ENCODE peak calls at places on chromosomes 3 and 15, in seven cellular contexts. One of them, this sample, is unnamed.

GRCh38 chr3:134211797-134212196 is 38.9 kb downstream of the RYK start:
- DNase-seq in HepG2: peak
- DNase-seq in K562: peak
- DNase-seq in HCT116: peak
- DNase-seq in IMR-90: peak
- DNase-seq in GM12878: no peak
- DNase-seq in H1: no peak
- DNase-seq in this sample: peak

GRCh38 chr3:10322355-10322715 is 1.4 kb upstream of the SEC13 start:
- DNase-seq in HepG2: no peak
- DNase-seq in K562: peak
- DNase-seq in HCT116: peak
- DNase-seq in IMR-90: no peak
- DNase-seq in GM12878: no peak
- DNase-seq in H1: no peak
- DNase-seq in this sample: peak

GRCh38 chr3:17850448-17850847 is 108.0 kb upstream of the TBC1D5 start:
- DNase-seq in HepG2: no peak
- DNase-seq in K562: no peak
- DNase-seq in HCT116: no peak
- DNase-seq in IMR-90: no peak
- DNase-seq in GM12878: no peak
- DNase-seq in H1: no peak
- DNase-seq in this sample: no peak

GRCh38 chr3:71317749-71318458 is 265.6 kb downstream of the FOXP1 start:
- DNase-seq in HepG2: peak
- DNase-seq in K562: no peak
- DNase-seq in HCT116: no peak
- DNase-seq in IMR-90: peak
- DNase-seq in GM12878: no peak
- DNase-seq in H1: no peak
- DNase-seq in this sample: no peak

GRCh38 chr3:127690106-127690505 is 17.4 kb downstream of the ABTB1 start:
- DNase-seq in HepG2: peak
- DNase-seq in K562: no peak
- DNase-seq in HCT116: no peak
- DNase-seq in IMR-90: peak
- DNase-seq in GM12878: no peak
- DNase-seq in H1: no peak
- DNase-seq in this sample: peak

GRCh38 chr3:52032702-52033408 is 23.5 kb downstream of the DUSP7 start:
- DNase-seq in HepG2: no peak
- DNase-seq in K562: no peak
- DNase-seq in HCT116: no peak
- DNase-seq in IMR-90: no peak
- DNase-seq in GM12878: no peak
- DNase-seq in H1: no peak
- DNase-seq in this sample: no peak

GRCh38 chr3:142987707-142988106 is 13.7 kb upstream of the U2SURP start:
- DNase-seq in HepG2: no peak
- DNase-seq in K562: no peak
- DNase-seq in HCT116: no peak
- DNase-seq in IMR-90: peak
- DNase-seq in GM12878: no peak
- DNase-seq in H1: no peak
- DNase-seq in this sample: no peak

GRCh38 chr3:128344046-128344368 is 122.7 kb downstream of the DNAJB8 start:
- DNase-seq in HepG2: no peak
- DNase-seq in K562: no peak
- DNase-seq in HCT116: no peak
- DNase-seq in IMR-90: no peak
- DNase-seq in GM12878: no peak
- DNase-seq in H1: no peak
- DNase-seq in this sample: no peak

GRCh38 chr3:13544293-13544831 is 4.6 kb upstream of the FBLN2 start:
- DNase-seq in HepG2: no peak
- DNase-seq in K562: no peak
- DNase-seq in HCT116: no peak
- DNase-seq in IMR-90: peak
- DNase-seq in GM12878: no peak
- DNase-seq in H1: no peak
- DNase-seq in this sample: no peak

GRCh38 chr3:32502089-32502943 is at the start of gene CMTM6:
- DNase-seq in HepG2: peak
- DNase-seq in K562: peak
- DNase-seq in HCT116: peak
- DNase-seq in IMR-90: peak
- DNase-seq in GM12878: no peak
- DNase-seq in H1: no peak
- DNase-seq in this sample: peak

DNA sequence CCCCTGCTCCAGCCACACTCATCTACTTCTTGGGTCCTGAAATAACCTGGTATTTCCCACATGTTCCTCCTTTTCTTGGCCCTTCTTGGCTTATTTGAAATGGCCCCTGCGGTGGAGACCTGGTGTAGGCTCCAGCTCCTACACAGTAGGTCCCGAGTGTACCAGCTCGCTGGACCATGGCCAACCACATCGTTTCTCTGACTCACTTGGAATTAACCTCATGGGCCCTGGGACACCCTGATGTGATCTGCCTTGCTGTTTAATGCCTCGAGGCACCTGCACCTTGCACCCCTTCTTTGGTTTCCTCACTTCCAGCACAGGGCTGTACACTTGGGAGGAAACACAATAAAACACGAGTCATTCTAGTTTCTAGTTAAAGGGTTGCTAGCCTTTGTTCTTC is 60.3 kb downstream of the FEM1B start:
- DNase-seq in HepG2: no peak
- DNase-seq in K562: no peak
- DNase-seq in HCT116: no peak
- DNase-seq in IMR-90: no peak
- DNase-seq in GM12878: no peak
- DNase-seq in H1: no peak
- DNase-seq in this sample: no peak
- TF ChIP-seq CEBPB in HepG2: no peak
- TF ChIP-seq CEBPB in K562: no peak
- TF ChIP-seq CEBPB in HCT116: no peak
- TF ChIP-seq CEBPB in IMR-90: no peak
- TF ChIP-seq CEBPB in GM12878: no peak
- TF ChIP-seq CEBPB in H1: no peak
- TF ChIP-seq CEBPB in this sample: no peak

GRCh38 chr15:69143756-69144436 is 16.5 kb upstream of the GLCE start:
- DNase-seq in HepG2: no peak
- DNase-seq in K562: no peak
- DNase-seq in HCT116: no peak
- DNase-seq in IMR-90: no peak
- DNase-seq in GM12878: no peak
- DNase-seq in H1: no peak
- DNase-seq in this sample: no peak
- TF ChIP-seq CEBPB in HepG2: no peak
- TF ChIP-seq CEBPB in K562: no peak
- TF ChIP-seq CEBPB in HCT116: no peak
- TF ChIP-seq CEBPB in IMR-90: no peak
- TF ChIP-seq CEBPB in GM12878: no peak
- TF ChIP-seq CEBPB in H1: no peak
- TF ChIP-seq CEBPB in this sample: no peak

GRCh38 chr3:149605902-149606301 is 51.9 kb downstream of the WWTR1 start:
- DNase-seq in HepG2: no peak
- DNase-seq in K562: no peak
- DNase-seq in HCT116: no peak
- DNase-seq in IMR-90: peak
- DNase-seq in GM12878: no peak
- DNase-seq in H1: no peak
- DNase-seq in this sample: peak
- TF ChIP-seq CEBPB in HepG2: no peak
- TF ChIP-seq CEBPB in K562: no peak
- TF ChIP-seq CEBPB in HCT116: no peak
- TF ChIP-seq CEBPB in IMR-90: no peak
- TF ChIP-seq CEBPB in GM12878: no peak
- TF ChIP-seq CEBPB in H1: no peak
- TF ChIP-seq CEBPB in this sample: no peak

GRCh38 chr3:155184027-155184426 is 103.9 kb downstream of the MME start:
- DNase-seq in HepG2: no peak
- DNase-seq in K562: no peak
- DNase-seq in HCT116: no peak
- DNase-seq in IMR-90: no peak
- DNase-seq in GM12878: no peak
- DNase-seq in H1: no peak
- DNase-seq in this sample: no peak

GRCh38 chr3:155182467-155182866 is 102.3 kb downstream of the MME start:
- DNase-seq in HepG2: no peak
- DNase-seq in K562: no peak
- DNase-seq in HCT116: no peak
- DNase-seq in IMR-90: no peak
- DNase-seq in GM12878: no peak
- DNase-seq in H1: no peak
- DNase-seq in this sample: no peak

GRCh38 chr3:155179966-155180757 is 100.0 kb downstream of the MME start:
- DNase-seq in HepG2: no peak
- DNase-seq in K562: no peak
- DNase-seq in HCT116: no peak
- DNase-seq in IMR-90: no peak
- DNase-seq in GM12878: no peak
- DNase-seq in H1: no peak
- DNase-seq in this sample: no peak

GRCh38 chr3:155178810-155179424 is 98.8 kb downstream of the MME start:
- DNase-seq in HepG2: no peak
- DNase-seq in K562: no peak
- DNase-seq in HCT116: no peak
- DNase-seq in IMR-90: no peak
- DNase-seq in GM12878: no peak
- DNase-seq in H1: no peak
- DNase-seq in this sample: no peak

GRCh38 chr3:155179425-155179814 is 99.3 kb downstream of the MME start:
- DNase-seq in HepG2: no peak
- DNase-seq in K562: peak
- DNase-seq in HCT116: no peak
- DNase-seq in IMR-90: no peak
- DNase-seq in GM12878: no peak
- DNase-seq in H1: no peak
- DNase-seq in this sample: no peak
- TF ChIP-seq CEBPB in HepG2: no peak
- TF ChIP-seq CEBPB in K562: no peak
- TF ChIP-seq CEBPB in HCT116: no peak
- TF ChIP-seq CEBPB in IMR-90: no peak
- TF ChIP-seq CEBPB in GM12878: no peak
- TF ChIP-seq CEBPB in H1: no peak
- TF ChIP-seq CEBPB in this sample: no peak